ENCODE peak calls at places on chromosomes 12 and 14, in seven cellular contexts. G is bronchial epithelial cell; L is uterus; R is CD8-positive, alpha-beta T cell; Y is CD4-positive, CD25-positive, alpha-beta regulatory T cell; H is trophoblast cell; F is esophagus squamous epithelium. N is an unnamed sample.

GRCh38 chr14:32509632-32510187 is 180.6 kb downstream of the AKAP6 start:
- DNase-seq in G (peak; percentile 93), L (peak; percentile 42), R (no peak), Y (no peak), H (peak; percentile 6), F (no peak), N (peak; percentile 58)

GRCh38 chr12:45732936-45733335 is 3.4 kb downstream of the ARID2 start:
- DNase-seq in G (no peak), L (no peak), R (no peak), Y (no peak), H (no peak), F (no peak), N (no peak)

GRCh38 chr14:76812093-76812421 is 625 bp downstream of the ANGEL1 start:
- DNase-seq in G (no peak), L (no peak), R (no peak), Y (no peak), H (no peak), F (no peak), N (no peak)

GRCh38 chr14:96710060-96710636 is 87.0 kb upstream of the VRK1 start:
- DNase-seq in G (no peak), L (no peak), R (no peak), Y (no peak), H (no peak), F (no peak), N (no peak)

GRCh38 chr12:80472912-80473500 is 29.0 kb downstream of the PTPRQ start:
- DNase-seq in G (peak; percentile 57), L (no peak), R (no peak), Y (no peak), H (peak; percentile 21), F (no peak), N (no peak)

GRCh38 chr14:46405095-46405494 is 246.5 kb downstream of the RPL10L start:
- DNase-seq in G (peak; percentile 7), L (no peak), R (no peak), Y (no peak), H (no peak), F (no peak), N (no peak)

GRCh38 chr12:108568653-108569154 is 6.3 kb downstream of the ISCU start:
- DNase-seq in G (no peak), L (no peak), R (peak; percentile 36), Y (peak; percentile 88), H (no peak), F (no peak), N (no peak)

GRCh38 chr14:69107407-69108003 is 45.4 kb downstream of the DCAF5 start:
- DNase-seq in G (peak; percentile 73), L (peak; percentile 56), R (no peak), Y (peak; percentile 50), H (peak; percentile 52), F (no peak), N (peak; percentile 37)

GRCh38 chr14:39005044-39005736 is 97.8 kb downstream of the SEC23A start:
- DNase-seq in G (no peak), L (no peak), R (no peak), Y (no peak), H (no peak), F (no peak), N (no peak)

GRCh38 chr14:76811561-76811960 is 1.1 kb downstream of the ANGEL1 start:
- DNase-seq in G (peak; percentile 19), L (no peak), R (no peak), Y (no peak), H (no peak), F (no peak), N (no peak)

GRCh38 chr14:42555365-42555764 is 948.7 kb downstream of the LRFN5 start:
- DNase-seq in G (no peak), L (no peak), R (no peak), Y (no peak), H (no peak), F (no peak), N (no peak)

GRCh38 chr14:74515891-74516412 is 22.4 kb downstream of the ISCA2 start:
- DNase-seq in G (no peak), L (no peak), R (no peak), Y (no peak), H (no peak), F (no peak), N (peak; percentile 36)

GRCh38 chr12:19830461-19830860 is 391.2 kb downstream of the AEBP2 start:
- DNase-seq in G (no peak), L (no peak), R (no peak), Y (no peak), H (no peak), F (no peak), N (no peak)

GRCh38 chr12:20305470-20305869 is 62.9 kb upstream of the PDE3A start:
- DNase-seq in G (no peak), L (no peak), R (no peak), Y (no peak), H (no peak), F (no peak), N (no peak)

GRCh38 chr14:23061995-23062394 is 4.7 kb upstream of the CDH24 start:
- DNase-seq in G (peak; percentile 95), L (peak; percentile 88), R (no peak), Y (no peak), H (peak; percentile 89), F (no peak), N (peak; percentile 70)

GRCh38 chr14:25050494-25051170 is 685 bp upstream of the STXBP6 start:
- DNase-seq in G (peak; percentile 65), L (no peak), R (no peak), Y (no peak), H (no peak), F (no peak), N (no peak)

GRCh38 chr14:92160619-92161018 is 38.9 kb downstream of the CPSF2 start:
- DNase-seq in G (peak; percentile 84), L (no peak), R (no peak), Y (no peak), H (no peak), F (no peak), N (no peak)

GRCh38 chr12:124279846-124280360 is 15.0 kb upstream of the RFLNA start:
- DNase-seq in G (no peak), L (no peak), R (no peak), Y (no peak), H (no peak), F (no peak), N (no peak)
- H3K4me3 ChIP-seq in G (no peak overlapping the region), L (no peak overlapping the region), R (no peak overlapping the region), Y (no peak overlapping the region), H (no peak overlapping the region), F (no peak overlapping the region), N (no peak overlapping the region)

GRCh38 chr12:49297695-49298060 is 2.7 kb downstream of the PRPH start:
- DNase-seq in G (no peak), L (no peak), R (no peak), Y (no peak), H (no peak), F (no peak), N (no peak)
- H3K27me3 ChIP-seq in G (peaks cover 38% of the 10 kb centered on the region), L (peaks cover 40% of the 10 kb centered on the region), R (peaks cover 39% of the 10 kb centered on the region), Y (peaks cover 18% of the 10 kb centered on the region), H (peaks cover 59% of the 10 kb centered on the region), F (peaks cover 41% of the 10 kb centered on the region), N (peaks cover 33% of the 10 kb centered on the region)

GRCh38 chr14:49769171-49769570 is 1.2 kb downstream of the KLHDC2 start:
- DNase-seq in G (peak; percentile 27), L (no peak), R (no peak), Y (no peak), H (no peak), F (no peak), N (no peak)

GRCh38 chr14:49768301-49769121 is 558 bp downstream of the KLHDC2 start:
- DNase-seq in G (peak; percentile 79), L (peak; percentile 35), R (peak; percentile 48), Y (peak; percentile 63), H (peak; percentile 72), F (peak; percentile 19), N (peak; percentile 77)

GRCh38 chr14:49767473-49768300 is at the start of gene KLHDC2:
- DNase-seq in G (peak; percentile 67), L (peak; percentile 84), R (peak; percentile 86), Y (peak; percentile 88), H (peak; percentile 84), F (peak; percentile 39), N (peak; percentile 96)

GRCh38 chr14:49770212-49770817 is 2.4 kb downstream of the KLHDC2 start:
- DNase-seq in G (peak; percentile 15), L (no peak), R (no peak), Y (no peak), H (peak; percentile 6), F (no peak), N (no peak)

GRCh38 chr14:49769581-49770211 is 1.7 kb downstream of the KLHDC2 start:
- DNase-seq in G (no peak), L (no peak), R (no peak), Y (no peak), H (no peak), F (no peak), N (no peak)
- H3K4me3 ChIP-seq in G (peak overlapping the region; percentile 82), L (peak overlapping the region; percentile 93), R (peak overlapping the region; percentile 78), Y (peak overlapping the region; percentile 73), H (no peak overlapping the region), F (peak overlapping the region; percentile 80), N (peak overlapping the region; percentile 59)

DNA sequence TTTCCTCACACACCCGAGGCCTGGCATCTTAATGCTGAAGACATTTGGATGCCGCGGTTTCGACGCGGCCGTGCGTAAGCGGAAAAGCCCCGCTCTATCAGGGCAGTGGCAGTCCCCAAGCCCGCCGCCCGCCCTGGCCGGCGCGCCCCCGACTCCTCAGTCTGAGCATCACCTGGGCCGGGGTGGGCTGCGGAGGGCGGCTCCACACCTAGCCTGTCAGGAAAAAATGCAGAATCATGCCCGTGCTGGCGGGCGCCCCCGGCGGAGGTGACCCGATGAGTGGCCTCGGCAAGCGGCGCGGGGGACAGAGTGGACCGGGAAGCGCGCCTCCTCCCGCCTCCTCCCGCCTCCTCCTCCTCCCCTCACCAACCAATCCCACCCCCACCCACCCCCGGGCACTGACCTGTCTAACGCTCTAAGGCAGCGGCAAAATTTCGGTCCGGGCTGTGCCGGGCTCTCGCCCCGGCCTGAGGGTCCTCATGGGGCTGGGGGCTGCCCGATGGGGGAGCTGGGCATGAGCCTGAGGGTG is 568 bp downstream of the B4GALNT1 start:
- DNase-seq in G (no peak), L (no peak), R (no peak), Y (no peak), H (no peak), F (no peak), N (peak; percentile 22)
- H3K27me3 ChIP-seq in G (peaks cover 23% of the 10 kb centered on the region), L (peaks cover 9% of the 10 kb centered on the region), R (peaks cover 10% of the 10 kb centered on the region), Y (peaks cover 35% of the 10 kb centered on the region), H (peaks cover 54% of the 10 kb centered on the region), F (peaks cover 12% of the 10 kb centered on the region), N (peaks cover 79% of the 10 kb centered on the region)

DNA sequence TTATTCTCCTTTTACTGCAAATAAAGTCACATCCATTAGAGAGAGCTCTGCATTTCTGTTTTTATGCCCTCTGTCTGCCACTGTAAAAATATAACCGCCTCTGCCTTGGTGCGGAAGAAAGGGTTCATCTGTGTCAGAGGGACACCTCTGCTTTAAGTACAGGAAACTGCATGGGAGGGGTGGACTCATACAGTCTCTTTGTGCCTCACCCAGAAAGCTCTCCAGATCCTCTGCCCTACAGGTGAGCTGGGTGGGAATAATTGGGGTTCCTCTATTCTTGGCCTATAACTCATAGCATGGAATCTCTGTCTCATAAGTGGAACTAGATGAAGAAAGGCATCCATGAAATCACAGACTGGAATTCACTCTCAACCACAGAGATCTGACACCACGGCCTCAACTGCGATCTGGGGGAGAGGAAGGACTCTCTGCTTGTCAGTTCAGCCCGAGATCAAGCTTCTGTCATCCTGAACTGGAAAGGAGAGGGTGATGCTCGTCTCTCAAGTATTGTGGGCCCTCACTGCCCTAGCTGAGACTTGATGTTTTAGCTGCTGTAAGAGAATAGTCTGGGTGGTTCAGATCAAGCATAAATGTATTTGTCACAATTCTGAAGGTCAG is 702.3 kb downstream of the TMEM121 start:
- DNase-seq in G (no peak), L (no peak), R (peak; percentile 24), Y (peak; percentile 57), H (no peak), F (no peak), N (no peak)
- H3K4me3 ChIP-seq in G (no peak overlapping the region), L (no peak overlapping the region), R (peak overlapping the region; percentile 36), Y (peak overlapping the region; percentile 63), H (no peak overlapping the region), F (no peak overlapping the region), N (no peak overlapping the region)

N was measured in heart left ventricle.